ENCODE peak calls at places on chromosomes 6 and 20, in four cellular contexts. One of them, this sample, is unnamed.

GRCh38 chr6:165804331-165805066 is 141.5 kb upstream of the PDE10A start:
- DNase-seq in naive thymus-derived CD8-positive, alpha-beta T cell: no peak
- DNase-seq in non-pigmented ciliary epithelial cell: no peak
- DNase-seq in iPS-NIHi11: peak
- DNase-seq in this sample: no peak

GRCh38 chr6:117555262-117555849 is 47.0 kb downstream of the GOPC start:
- DNase-seq in naive thymus-derived CD8-positive, alpha-beta T cell: no peak
- DNase-seq in non-pigmented ciliary epithelial cell: no peak
- DNase-seq in iPS-NIHi11: no peak
- DNase-seq in this sample: no peak

GRCh38 chr6:111844921-111845320 is 28.3 kb downstream of the FYN start:
- DNase-seq in naive thymus-derived CD8-positive, alpha-beta T cell: no peak
- DNase-seq in non-pigmented ciliary epithelial cell: no peak
- DNase-seq in iPS-NIHi11: peak
- DNase-seq in this sample: peak

GRCh38 chr20:51712501-51713212 is 55.5 kb downstream of the ATP9A start:
- DNase-seq in naive thymus-derived CD8-positive, alpha-beta T cell: no peak
- DNase-seq in non-pigmented ciliary epithelial cell: no peak
- DNase-seq in iPS-NIHi11: no peak
- DNase-seq in this sample: no peak

GRCh38 chr6:3288711-3289663 is 30.2 kb downstream of the PSMG4 start:
- DNase-seq in naive thymus-derived CD8-positive, alpha-beta T cell: no peak
- DNase-seq in non-pigmented ciliary epithelial cell: no peak
- DNase-seq in iPS-NIHi11: no peak
- DNase-seq in this sample: no peak

GRCh38 chr20:34979366-34980153 is 23.9 kb downstream of the MYH7B start:
- DNase-seq in naive thymus-derived CD8-positive, alpha-beta T cell: no peak
- DNase-seq in non-pigmented ciliary epithelial cell: no peak
- DNase-seq in iPS-NIHi11: peak
- DNase-seq in this sample: no peak

GRCh38 chr6:149329529-149329928 is 12.0 kb downstream of the TAB2 start:
- DNase-seq in naive thymus-derived CD8-positive, alpha-beta T cell: no peak
- DNase-seq in non-pigmented ciliary epithelial cell: no peak
- DNase-seq in iPS-NIHi11: no peak
- DNase-seq in this sample: no peak

GRCh38 chr6:148285205-148285604 is 57.4 kb upstream of the SASH1 start:
- DNase-seq in naive thymus-derived CD8-positive, alpha-beta T cell: no peak
- DNase-seq in non-pigmented ciliary epithelial cell: no peak
- DNase-seq in iPS-NIHi11: no peak
- DNase-seq in this sample: no peak

GRCh38 chr20:58546312-58546711 is 31.1 kb upstream of the APCDD1L start:
- DNase-seq in naive thymus-derived CD8-positive, alpha-beta T cell: no peak
- DNase-seq in non-pigmented ciliary epithelial cell: no peak
- DNase-seq in iPS-NIHi11: no peak
- DNase-seq in this sample: no peak

GRCh38 chr20:3174442-3175263 is 1.3 kb upstream of the LZTS3 start:
- DNase-seq in naive thymus-derived CD8-positive, alpha-beta T cell: no peak
- DNase-seq in non-pigmented ciliary epithelial cell: no peak
- DNase-seq in iPS-NIHi11: no peak
- DNase-seq in this sample: no peak

GRCh38 chr6:44049163-44049988 is 77.9 kb downstream of the MRPL14 start:
- DNase-seq in naive thymus-derived CD8-positive, alpha-beta T cell: no peak
- DNase-seq in non-pigmented ciliary epithelial cell: no peak
- DNase-seq in iPS-NIHi11: no peak
- DNase-seq in this sample: peak

GRCh38 chr20:34713194-34713943 is 9.2 kb downstream of the TP53INP2 start:
- DNase-seq in naive thymus-derived CD8-positive, alpha-beta T cell: no peak
- DNase-seq in non-pigmented ciliary epithelial cell: peak
- DNase-seq in iPS-NIHi11: no peak
- DNase-seq in this sample: peak

GRCh38 chr20:62370115-62370806 is 3.1 kb upstream of the LAMA5 start:
- DNase-seq in naive thymus-derived CD8-positive, alpha-beta T cell: no peak
- DNase-seq in non-pigmented ciliary epithelial cell: no peak
- DNase-seq in iPS-NIHi11: no peak
- DNase-seq in this sample: peak

GRCh38 chr6:132234356-132234755 is 166.9 kb downstream of the MOXD1 start:
- DNase-seq in naive thymus-derived CD8-positive, alpha-beta T cell: no peak
- DNase-seq in non-pigmented ciliary epithelial cell: no peak
- DNase-seq in iPS-NIHi11: no peak
- DNase-seq in this sample: no peak

GRCh38 chr6:12580296-12580695 is 136.3 kb upstream of the PHACTR1 start:
- DNase-seq in naive thymus-derived CD8-positive, alpha-beta T cell: no peak
- DNase-seq in non-pigmented ciliary epithelial cell: no peak
- DNase-seq in iPS-NIHi11: no peak
- DNase-seq in this sample: no peak

GRCh38 chr20:23231561-23232218 is 118.9 kb upstream of the NXT1 start:
- DNase-seq in naive thymus-derived CD8-positive, alpha-beta T cell: no peak
- DNase-seq in non-pigmented ciliary epithelial cell: no peak
- DNase-seq in iPS-NIHi11: no peak
- DNase-seq in this sample: no peak

GRCh38 chr6:116015560-116015959 is 45.1 kb downstream of the FRK start:
- DNase-seq in naive thymus-derived CD8-positive, alpha-beta T cell: no peak
- DNase-seq in non-pigmented ciliary epithelial cell: no peak
- DNase-seq in iPS-NIHi11: no peak
- DNase-seq in this sample: no peak

GRCh38 chr6:5695260-5696245 is 311.2 kb downstream of the NRN1 start:
- DNase-seq in naive thymus-derived CD8-positive, alpha-beta T cell: no peak
- DNase-seq in non-pigmented ciliary epithelial cell: peak
- DNase-seq in iPS-NIHi11: no peak
- DNase-seq in this sample: no peak

GRCh38 chr20:41499961-41500725 is 118.0 kb downstream of the CHD6 start:
- DNase-seq in naive thymus-derived CD8-positive, alpha-beta T cell: no peak
- DNase-seq in non-pigmented ciliary epithelial cell: peak
- DNase-seq in iPS-NIHi11: no peak
- DNase-seq in this sample: no peak

GRCh38 chr6:144331610-144332009 is 46.5 kb downstream of the UTRN start:
- DNase-seq in naive thymus-derived CD8-positive, alpha-beta T cell: no peak
- DNase-seq in non-pigmented ciliary epithelial cell: no peak
- DNase-seq in iPS-NIHi11: no peak
- DNase-seq in this sample: no peak

GRCh38 chr20:14657231-14657630 is 319.8 kb upstream of the FLRT3 start:
- DNase-seq in naive thymus-derived CD8-positive, alpha-beta T cell: no peak
- DNase-seq in non-pigmented ciliary epithelial cell: no peak
- DNase-seq in iPS-NIHi11: no peak
- DNase-seq in this sample: no peak

GRCh38 chr6:51303313-51303712 is 484.6 kb downstream of the TFAP2B start:
- DNase-seq in naive thymus-derived CD8-positive, alpha-beta T cell: no peak
- DNase-seq in non-pigmented ciliary epithelial cell: no peak
- DNase-seq in iPS-NIHi11: no peak
- DNase-seq in this sample: no peak

GRCh38 chr20:44494266-44494665 is 18.6 kb downstream of the TTPAL start:
- DNase-seq in naive thymus-derived CD8-positive, alpha-beta T cell: no peak
- DNase-seq in non-pigmented ciliary epithelial cell: peak
- DNase-seq in iPS-NIHi11: no peak
- DNase-seq in this sample: peak

GRCh38 chr6:73523434-73524123 is 2.7 kb upstream of the EEF1A1 start:
- DNase-seq in naive thymus-derived CD8-positive, alpha-beta T cell: peak
- DNase-seq in non-pigmented ciliary epithelial cell: no peak
- DNase-seq in iPS-NIHi11: peak
- DNase-seq in this sample: peak